ENCODE peak calls at places on chromosomes 16 and 17, in five cellular contexts. A is hepatocyte, R is left lung, I is bronchial epithelial cell, N is GM23248. O is an unnamed sample.

GRCh38 chr17:10117581-10118001 is 80.8 kb downstream of the GAS7 start:
- DNase-seq in A (no peak), R (no peak), I (no peak), N (no peak), O (no peak)

GRCh38 chr16:54432481-54433229 is 146.1 kb upstream of the IRX3 start:
- DNase-seq in A (no peak), R (no peak), I (no peak), N (no peak), O (no peak)

GRCh38 chr16:2422123-2422867 is 7.0 kb upstream of the CCNF start:
- DNase-seq in A (no peak), R (no peak), I (no peak), N (no peak), O (no peak)

GRCh38 chr17:78993241-78993956 is 13.7 kb upstream of the LGALS3BP start:
- DNase-seq in A (peak), R (peak), I (peak), N (peak), O (no peak)

GRCh38 chr17:41777579-41778188 is 8.8 kb downstream of the JUP start:
- DNase-seq in A (peak), R (no peak), I (peak), N (peak), O (no peak)

GRCh38 chr17:51997723-51998122 is 160.8 kb downstream of the CA10 start:
- DNase-seq in A (peak), R (no peak), I (no peak), N (no peak), O (no peak)

GRCh38 chr17:50048988-50049387 is 6.9 kb upstream of the ITGA3 start:
- DNase-seq in A (no peak), R (no peak), I (no peak), N (no peak), O (no peak)

GRCh38 chr16:49457196-49457595 is 83.6 kb downstream of the C16orf78 start:
- DNase-seq in A (no peak), R (no peak), I (no peak), N (no peak), O (no peak)

GRCh38 chr17:78716814-78717393 is 65.2 kb downstream of the CYTH1 start:
- DNase-seq in A (no peak), R (peak), I (peak), N (peak), O (no peak)

GRCh38 chr17:48995871-48996695 is 1.1 kb upstream of the IGF2BP1 start:
- DNase-seq in A (peak), R (no peak), I (no peak), N (peak), O (no peak)

GRCh38 chr17:8490256-8491023 is 54.8 kb downstream of the NDEL1 start:
- DNase-seq in A (no peak), R (no peak), I (peak), N (no peak), O (no peak)
- H3K4me3 ChIP-seq in A (no peak), R (no peak), I (no peak), N (no peak), O (no peak)

DNA sequence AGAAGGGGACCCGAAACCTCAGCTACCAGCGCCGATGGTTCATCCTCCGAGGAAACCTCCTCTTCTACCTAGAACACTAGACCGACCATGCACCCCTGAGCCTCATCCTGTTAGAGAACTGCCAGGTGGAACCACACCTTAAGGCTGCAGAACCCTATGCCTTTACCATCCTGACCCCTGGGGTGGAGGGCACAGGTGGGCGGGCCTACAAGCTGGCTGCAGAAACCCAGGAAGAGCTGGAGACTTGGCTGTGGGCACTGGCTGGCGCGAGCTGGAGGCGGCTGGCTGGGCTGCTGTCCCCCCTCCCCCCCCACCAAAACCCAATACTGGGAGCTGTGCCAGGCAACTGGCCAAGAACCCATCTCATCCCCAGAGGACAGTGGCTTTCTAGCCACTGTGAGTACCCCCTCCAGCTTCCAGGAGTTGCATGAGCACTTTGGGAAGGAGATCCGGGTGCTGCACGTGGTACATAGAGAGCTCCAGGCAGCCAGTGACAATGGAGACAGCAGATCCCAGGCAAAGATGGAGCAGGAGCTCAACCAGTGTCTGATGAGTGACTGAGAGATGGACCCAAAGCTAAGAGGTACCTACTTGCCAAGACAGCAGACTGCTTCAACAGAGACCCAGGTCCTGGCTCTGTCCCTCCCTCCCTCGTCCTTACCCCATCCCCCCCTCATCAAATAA is 1.4 kb upstream of the CD2BP2 start:
- DNase-seq in A (no peak), R (peak), I (no peak), N (peak), O (no peak)
- H3K4me3 ChIP-seq in A (no peak), R (peak), I (peak), N (no peak), O (peak)

DNA sequence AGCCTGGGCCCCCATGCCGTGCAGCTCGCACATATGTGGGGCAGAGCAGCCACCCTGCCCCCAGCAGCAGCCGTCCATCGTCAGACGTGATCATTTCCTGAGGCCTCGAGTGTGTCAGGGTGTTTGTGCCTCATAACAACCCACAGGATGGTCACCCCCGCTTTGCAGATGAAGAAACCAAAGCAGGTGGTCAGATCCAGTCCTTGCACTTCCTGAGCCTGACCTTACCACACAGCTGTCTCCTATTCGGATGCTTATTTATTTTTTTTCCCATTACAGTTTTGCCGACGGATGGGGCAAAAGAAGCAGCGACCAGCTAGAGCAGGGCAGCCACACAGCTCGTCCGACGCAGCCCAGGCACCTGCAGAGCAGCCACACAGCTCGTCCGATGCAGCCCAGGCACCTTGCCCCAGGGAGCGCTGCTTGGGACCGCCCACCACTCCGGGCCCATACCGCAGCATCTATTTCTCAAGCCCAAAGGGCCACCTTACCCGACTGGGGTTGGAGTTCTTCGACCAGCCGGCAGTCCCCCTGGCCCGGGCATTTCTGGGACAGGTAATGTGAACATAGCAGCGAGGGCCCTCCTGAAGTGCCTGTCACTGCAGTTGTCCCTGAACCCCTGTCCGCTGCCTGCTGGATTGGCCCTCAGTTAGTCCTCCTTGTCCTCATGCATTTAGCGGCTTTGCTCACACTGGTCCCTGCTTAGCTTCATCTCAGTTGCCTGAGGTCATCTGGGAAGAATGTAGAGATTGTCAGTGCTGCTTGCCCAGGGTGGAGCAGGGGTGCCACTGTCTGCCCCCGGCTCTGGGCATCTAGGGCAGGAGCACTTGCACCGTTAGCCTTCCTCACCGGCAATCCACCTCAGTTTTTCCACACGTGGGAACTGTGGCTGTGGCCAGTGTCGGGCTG is 1.4 kb downstream of the MPG start:
- DNase-seq in A (no peak), R (no peak), I (no peak), N (peak), O (no peak)
- H3K4me3 ChIP-seq in A (no peak), R (no peak), I (peak), N (peak), O (no peak)

DNA sequence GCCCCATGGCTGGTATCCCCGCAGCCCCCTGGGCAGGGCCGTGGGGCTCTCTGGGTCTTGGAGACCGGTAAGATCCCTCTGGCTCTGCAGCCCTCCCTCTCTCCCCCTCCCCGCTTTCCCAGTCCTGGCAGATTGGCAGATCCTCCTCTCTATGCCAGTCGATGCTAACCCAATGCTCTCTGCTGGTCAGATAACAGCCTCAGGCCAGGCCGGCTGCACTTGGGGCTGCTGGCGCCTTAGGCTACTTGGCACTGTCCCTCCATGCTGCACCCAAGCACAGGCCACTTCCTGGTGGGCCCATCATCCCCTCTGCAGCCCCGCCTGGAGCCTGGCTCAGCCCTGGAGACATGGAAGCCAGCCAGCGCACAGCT is 81.7 kb downstream of the RTN4RL1 start:
- DNase-seq in A (no peak), R (no peak), I (no peak), N (no peak), O (no peak)
- H3K4me3 ChIP-seq in A (no peak), R (no peak), I (no peak), N (no peak), O (no peak)

GRCh38 chr16:29663020-29663828 is at the start of gene SPN:
- DNase-seq in A (no peak), R (no peak), I (no peak), N (no peak), O (no peak)

GRCh38 chr16:29662729-29663019 is 373 bp upstream of the SPN start:
- DNase-seq in A (no peak), R (no peak), I (no peak), N (no peak), O (no peak)

GRCh38 chr16:29663829-29664132 is 734 bp downstream of the SPN start:
- DNase-seq in A (no peak), R (no peak), I (no peak), N (no peak), O (no peak)

GRCh38 chr16:29665294-29666077 is 2.4 kb downstream of the SPN start:
- DNase-seq in A (no peak), R (no peak), I (no peak), N (no peak), O (no peak)

GRCh38 chr16:29664133-29664912 is 1.3 kb downstream of the SPN start:
- DNase-seq in A (no peak), R (peak), I (no peak), N (no peak), O (no peak)
- H3K4me3 ChIP-seq in A (no peak), R (no peak), I (no peak), N (no peak), O (peak)

GRCh38 chr17:16419074-16419928 is 3.9 kb downstream of the TRPV2 start:
- DNase-seq in A (peak), R (no peak), I (peak), N (peak), O (no peak)

GRCh38 chr17:16417399-16417798 is 2.0 kb downstream of the TRPV2 start:
- DNase-seq in A (no peak), R (no peak), I (no peak), N (no peak), O (no peak)

GRCh38 chr17:16418684-16419066 is 3.3 kb downstream of the TRPV2 start:
- DNase-seq in A (peak), R (no peak), I (no peak), N (peak), O (no peak)

GRCh38 chr17:16419929-16420271 is 4.5 kb downstream of the TRPV2 start:
- DNase-seq in A (peak), R (no peak), I (peak), N (peak), O (no peak)

DNA sequence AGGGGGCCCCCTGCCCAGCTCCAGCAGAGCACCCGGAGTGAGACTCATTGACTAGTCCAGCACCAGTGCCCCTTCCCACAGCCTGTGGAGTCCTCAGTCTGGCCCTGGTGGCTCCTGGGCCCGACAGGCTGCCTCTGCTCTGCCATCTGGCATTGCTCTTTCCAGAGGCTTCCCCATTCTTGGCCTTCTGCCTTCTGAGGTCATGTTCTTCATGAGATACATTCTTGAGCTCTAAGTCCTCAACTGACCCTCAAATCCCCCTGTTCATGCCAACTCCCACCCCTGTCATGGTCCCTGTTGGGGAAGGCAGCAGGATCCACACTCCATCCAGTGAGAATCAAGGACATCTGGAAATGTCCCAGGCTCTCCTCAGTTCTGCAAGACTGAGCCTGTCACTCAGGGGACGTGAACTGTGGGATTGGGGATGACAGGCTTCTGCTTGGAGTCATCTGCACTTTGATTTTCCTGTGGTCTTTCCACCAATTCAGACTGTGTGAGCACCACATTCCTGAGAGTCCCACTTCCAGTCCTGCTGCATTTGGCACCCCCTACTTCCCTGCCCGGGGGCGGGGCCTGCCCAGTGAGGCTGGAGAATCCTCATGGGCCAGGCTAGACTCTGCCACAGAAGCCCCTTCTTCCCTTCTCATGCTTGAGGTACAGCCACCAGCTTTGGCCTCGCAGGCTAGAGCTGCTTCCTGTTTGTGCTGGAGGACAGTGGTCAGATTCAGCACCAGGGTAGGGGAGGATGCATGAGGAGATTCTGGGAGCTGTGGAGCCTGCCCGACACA is 2.7 kb downstream of the TRPV2 start:
- DNase-seq in A (peak), R (no peak), I (no peak), N (peak), O (no peak)
- H3K4me3 ChIP-seq in A (no peak), R (no peak), I (no peak), N (no peak), O (no peak)

O was measured in esophagus squamous epithelium.